ENCODE peak calls at places on chromosomes 13 and 19, in nine cellular contexts. U is spleen, V is GM23338, A is K562, P is cardiac muscle cell, C is tibial artery, L is heart right ventricle, Z is psoas muscle, Y is hepatocyte. S is an unnamed sample.

GRCh38 chr13:30698023-30698422 is 37.3 kb upstream of the ALOX5AP start:
- DNase-seq in Z (no peak), V (no peak), P (no peak), A (no peak), L (no peak), C (no peak), Y (no peak), U (no peak), S (no peak)

GRCh38 chr13:80737513-80737912 is 396.6 kb upstream of the SPRY2 start:
- DNase-seq in Z (no peak), P (peak; percentile 89), U (no peak), L (peak; percentile 38), V (no peak), A (no peak), Y (no peak), C (no peak), S (no peak)

GRCh38 chr19:46637224-46637623 is 1.2 kb upstream of the GNG8 start:
- DNase-seq in L (no peak), C (no peak), V (no peak), Y (no peak), A (no peak), P (no peak), Z (no peak), U (no peak), S (no peak)

GRCh38 chr19:5103061-5103701 is 134.3 kb downstream of the KDM4B start:
- DNase-seq in V (no peak), U (no peak), Y (peak; percentile 42), Z (peak; percentile 90), P (no peak), A (no peak), C (peak; percentile 45), L (peak; percentile 70), S (peak; percentile 26)

GRCh38 chr13:30026093-30026492 is 175.7 kb upstream of the UBL3 start:
- DNase-seq in A (no peak), V (no peak), P (no peak), L (no peak), U (no peak), Y (no peak), C (peak; percentile 31), Z (no peak), S (no peak)

GRCh38 chr19:23774156-23774971 is 15.7 kb upstream of the ZNF681 start:
- DNase-seq in V (no peak), Y (peak; percentile 23), C (no peak), Z (no peak), L (no peak), A (no peak), P (no peak), U (no peak), S (no peak)

GRCh38 chr19:14113762-14114414 is 3.7 kb downstream of the PRKACA start:
- DNase-seq in C (no peak), U (peak; percentile 88), P (no peak), V (peak; percentile 57), Y (peak; percentile 6), Z (peak; percentile 97), A (peak; percentile 84), L (peak; percentile 54), S (peak; percentile 53)

GRCh38 chr19:23525265-23525862 is 130.1 kb upstream of the ZNF91 start:
- DNase-seq in V (peak; percentile 3), U (no peak), A (no peak), C (no peak), L (no peak), Y (peak; percentile 45), Z (no peak), P (no peak), S (no peak)

DNA sequence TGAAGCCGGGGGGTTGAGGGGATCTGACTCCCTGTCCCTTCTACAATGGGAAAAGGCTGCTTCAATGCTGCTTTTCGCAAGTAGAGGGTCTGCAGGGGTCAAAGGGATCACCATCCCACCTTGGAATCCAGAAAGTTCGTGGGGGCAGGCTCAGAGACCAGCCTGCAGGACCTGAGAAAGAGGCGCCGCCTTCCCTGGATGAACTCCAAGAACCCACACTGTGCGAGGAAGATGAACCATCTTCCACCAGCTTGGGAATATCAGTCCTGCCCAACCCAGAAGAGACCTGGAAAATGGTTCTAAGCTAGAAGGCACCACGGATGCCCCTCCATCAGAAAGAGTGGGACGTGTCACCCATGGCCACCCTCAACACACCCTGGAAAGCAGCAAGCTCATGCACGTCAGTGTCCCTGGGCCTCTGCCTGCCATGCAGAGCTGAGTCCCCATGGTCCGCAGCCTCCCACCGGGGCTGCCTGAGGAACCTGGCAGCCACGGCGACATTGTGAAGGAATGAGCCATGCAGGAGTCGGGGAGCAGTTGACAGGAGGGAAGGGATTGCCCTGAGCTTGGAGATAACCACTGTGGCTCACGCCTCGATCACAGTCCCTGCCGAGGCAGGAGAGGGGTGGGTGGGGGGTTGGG is 14.6 kb downstream of the RAB3D start:
- DNase-seq in Z (no peak), P (no peak), Y (no peak), C (no peak), L (no peak), U (no peak), A (no peak), V (no peak), S (no peak)
- H3K27ac ChIP-seq in Z (peak overlapping the region; percentile 39), P (no peak overlapping the region), Y (peak overlapping the region; percentile 81), C (peak overlapping the region; percentile 82), L (peak overlapping the region; percentile 5), U (peak overlapping the region; percentile 91), A (peak overlapping the region; percentile 27), V (no peak overlapping the region), S (no peak overlapping the region)

GRCh38 chr19:17949956-17950309 is 17.0 kb upstream of the KCNN1 start:
- DNase-seq in Z (no peak), P (no peak), C (no peak), V (peak; percentile 77), L (no peak), A (no peak), Y (no peak), U (peak; percentile 62), S (no peak)

GRCh38 chr19:17948474-17948966 is 15.7 kb downstream of the CCDC124 start:
- DNase-seq in Y (no peak), P (no peak), C (no peak), V (peak; percentile 82), A (no peak), U (no peak), Z (no peak), L (no peak), S (no peak)

GRCh38 chr19:17950310-17951150 is 16.4 kb upstream of the KCNN1 start:
- DNase-seq in P (peak; percentile 51), L (no peak), Z (no peak), U (peak; percentile 76), C (no peak), Y (no peak), V (peak; percentile 60), A (peak; percentile 29), S (peak; percentile 39)

GRCh38 chr19:17947815-17948473 is 15.1 kb downstream of the CCDC124 start:
- DNase-seq in P (peak; percentile 99), Y (peak; percentile 99), U (peak; percentile 97), A (peak; percentile 99), V (peak; percentile 95), C (peak; percentile 79), L (peak; percentile 94), Z (peak; percentile 95), S (peak; percentile 96)

DNA sequence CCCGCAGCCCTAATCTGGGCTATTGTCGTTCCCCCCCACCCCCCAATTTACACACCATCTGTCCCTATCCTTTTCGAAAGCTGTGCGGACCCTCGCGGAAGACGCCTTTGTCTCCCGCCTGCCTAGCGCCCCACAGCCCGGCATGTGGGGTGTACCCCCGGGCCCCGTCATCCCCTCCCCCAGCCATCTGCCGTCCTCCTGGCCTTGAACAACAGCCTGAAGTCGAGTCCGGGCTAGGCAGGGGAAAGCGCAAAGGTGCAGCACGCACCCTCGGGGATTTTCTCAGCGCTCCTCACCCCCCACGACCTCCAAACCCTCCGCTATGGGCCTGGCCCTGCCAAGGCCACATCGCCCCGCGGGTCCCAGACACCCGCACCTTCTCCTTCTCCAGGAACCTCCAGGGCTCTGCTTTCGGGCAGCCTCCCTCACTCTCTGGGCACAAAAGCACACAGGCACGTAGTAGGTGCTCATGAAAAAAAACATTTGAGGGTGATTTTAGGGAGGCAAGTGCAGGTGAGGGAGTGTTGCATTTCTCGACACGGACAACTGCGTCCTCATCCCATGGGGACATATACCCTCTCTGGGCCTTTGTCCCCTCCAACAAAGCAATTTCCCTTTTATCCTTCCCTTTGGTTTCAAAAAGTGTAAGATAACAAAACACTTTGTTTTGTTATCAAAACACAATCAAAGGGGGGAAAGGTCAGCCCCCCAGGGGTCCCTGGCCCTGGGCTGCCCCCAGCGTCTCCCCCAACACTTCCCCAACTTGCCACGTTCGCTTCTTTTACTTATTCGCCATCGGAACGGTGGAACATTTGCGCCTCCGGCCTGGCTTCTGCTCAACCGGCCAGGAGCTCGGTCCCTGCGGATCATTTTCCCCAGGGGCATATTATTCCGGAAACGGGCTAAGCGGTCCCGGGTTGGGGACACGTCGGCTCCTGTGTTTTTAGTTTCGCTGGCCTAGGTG is 16.4 kb downstream of the CCDC124 start:
- DNase-seq in U (peak; percentile 78), L (no peak), Z (no peak), Y (no peak), P (no peak), C (no peak), A (no peak), V (no peak), S (no peak)
- H3K4me3 ChIP-seq in U (peak overlapping the region; percentile 70), L (peak overlapping the region; percentile 76), Z (peak overlapping the region; percentile 82), Y (no peak overlapping the region), P (peak overlapping the region; percentile 47), C (no peak overlapping the region), A (peak overlapping the region; percentile 51), V (peak overlapping the region; percentile 72), S (no peak overlapping the region)

GRCh38 chr19:2129486-2129885 is 21.9 kb downstream of the AP3D1 start:
- DNase-seq in V (no peak), C (no peak), A (no peak), P (no peak), Y (no peak), L (peak; percentile 68), Z (peak; percentile 54), U (no peak), S (no peak)
- H3K36me3 ChIP-seq in V (peaks cover 32% of the 10 kb centered on the region), C (peaks cover 78% of the 10 kb centered on the region), A (peaks cover 82% of the 10 kb centered on the region), P (peaks cover 15% of the 10 kb centered on the region), Y (no peaks in the 10 kb centered on the region), L (peaks cover 93% of the 10 kb centered on the region), Z (peaks cover 3% of the 10 kb centered on the region), U (peaks cover 2% of the 10 kb centered on the region), S (peaks cover 40% of the 10 kb centered on the region)

GRCh38 chr19:40798997-40799557 is at the start of gene EGLN2:
- DNase-seq in C (no peak), P (no peak), A (peak; percentile 74), L (no peak), V (peak; percentile 54), Z (no peak), Y (no peak), U (no peak), S (no peak)

GRCh38 chr19:40797166-40797962 is 1.6 kb upstream of the EGLN2 start:
- DNase-seq in C (no peak), Z (no peak), V (no peak), U (no peak), Y (peak; percentile 7), P (no peak), L (no peak), A (no peak), S (no peak)

GRCh38 chr19:40797963-40798222 is 1.1 kb upstream of the EGLN2 start:
- DNase-seq in Z (no peak), L (no peak), A (no peak), V (no peak), U (no peak), C (no peak), Y (no peak), P (no peak), S (no peak)

GRCh38 chr19:40799558-40800338 is 757 bp downstream of the EGLN2 start:
- DNase-seq in V (peak; percentile 69), Z (peak; percentile 76), U (peak; percentile 95), L (peak; percentile 75), P (peak; percentile 60), Y (peak; percentile 66), A (peak; percentile 64), C (no peak), S (no peak)

DNA sequence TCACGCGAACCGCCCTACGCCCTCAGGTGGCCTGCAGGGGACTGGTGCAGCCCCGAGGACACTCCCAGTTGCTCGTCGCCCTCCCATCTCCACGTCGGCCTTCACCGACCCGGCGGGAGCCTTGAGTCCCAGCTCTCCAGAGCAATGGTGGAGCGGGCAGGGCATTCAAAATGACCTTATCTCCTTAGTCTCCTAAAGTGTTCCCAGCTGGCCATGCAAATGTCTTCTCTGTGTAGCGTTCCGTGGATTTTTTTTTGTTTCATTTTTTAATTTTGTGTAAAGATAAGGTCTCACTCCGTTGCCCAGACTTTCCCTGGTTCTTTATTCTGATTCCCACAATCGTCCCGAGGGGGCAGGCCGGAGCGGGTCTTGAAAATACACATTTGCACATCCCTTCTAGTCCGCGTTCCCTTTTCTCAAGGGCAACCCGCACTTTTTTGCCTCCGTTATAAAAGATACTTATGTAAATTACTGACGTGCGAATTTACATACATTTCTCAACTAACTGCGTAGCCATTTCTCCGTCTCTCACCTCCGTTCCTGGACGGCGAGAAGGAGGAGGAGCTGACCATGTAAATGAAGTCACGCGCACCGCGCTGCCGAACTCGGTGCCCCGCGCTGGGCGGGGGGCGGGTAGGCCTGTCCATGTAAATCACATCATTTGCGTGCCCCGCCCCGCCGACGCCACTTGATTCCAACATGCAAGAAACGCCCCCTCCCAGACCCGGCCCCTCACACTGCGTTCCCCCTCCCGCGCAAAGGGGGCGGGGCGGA is 581 bp upstream of the EGLN2 start:
- DNase-seq in Z (peak; percentile 100), A (peak; percentile 97), V (peak; percentile 100), Y (peak; percentile 100), C (peak; percentile 100), L (peak; percentile 100), U (peak; percentile 100), P (peak; percentile 100), S (peak; percentile 100)
- H3K27ac ChIP-seq in Z (peak overlapping the region; percentile 89), A (peak overlapping the region; percentile 78), V (peak overlapping the region; percentile 94), Y (peak overlapping the region; percentile 90), C (peak overlapping the region; percentile 97), L (peak overlapping the region; percentile 94), U (peak overlapping the region; percentile 98), P (peak overlapping the region; percentile 90), S (peak overlapping the region; percentile 82)

S was measured in CD4-positive, alpha-beta memory T cell.